ENCODE peak calls at places on chromosomes 4 and X, in four cellular contexts. S, Q, P and U are unnamed samples.

GRCh38 chr4:71009796-71010588 is 16.5 kb downstream of the DCK start:
- DNase-seq in S (peak), Q (no peak), P (no peak), U (no peak)

GRCh38 chr4:41517747-41518146 is 20.2 kb upstream of the LIMCH1 start:
- DNase-seq in S (no peak), Q (no peak), P (no peak), U (no peak)

GRCh38 chr4:183008492-183008891 is 90.6 kb upstream of the WWC2 start:
- DNase-seq in S (no peak), Q (no peak), P (no peak), U (no peak)

GRCh38 chrX:115226929-115227328 is 7.0 kb downstream of the LRCH2 start:
- DNase-seq in S (no peak), Q (peak), P (no peak), U (no peak)

GRCh38 chr4:152700151-152700550 is 20.4 kb upstream of the TMEM154 start:
- DNase-seq in S (no peak), Q (no peak), P (no peak), U (no peak)

GRCh38 chr4:151690164-151690856 is 70.5 kb downstream of the GATB start:
- DNase-seq in S (no peak), Q (no peak), P (no peak), U (no peak)

GRCh38 chrX:54413753-54414152 is 26.5 kb upstream of the TSR2 start:
- DNase-seq in S (no peak), Q (no peak), P (no peak), U (no peak)

GRCh38 chr4:119113033-119113655 is 22.5 kb upstream of the MYOZ2 start:
- DNase-seq in S (no peak), Q (no peak), P (no peak), U (no peak)

GRCh38 chr4:10526431-10527222 is 69.4 kb upstream of the ZNF518B start:
- DNase-seq in S (no peak), Q (no peak), P (no peak), U (no peak)

GRCh38 chr4:140637836-140638235 is 69.1 kb upstream of the UCP1 start:
- DNase-seq in S (peak), Q (peak), P (no peak), U (no peak)

GRCh38 chr4:38533024-38533556 is 130.9 kb upstream of the KLF3 start:
- DNase-seq in S (no peak), Q (no peak), P (no peak), U (no peak)

GRCh38 chr4:139808381-139809206 is 143.0 kb downstream of the MGST2 start:
- DNase-seq in S (peak), Q (peak), P (no peak), U (no peak)

GRCh38 chr4:155946486-155946885 is 7.2 kb downstream of the CTSO start:
- DNase-seq in S (no peak), Q (no peak), P (no peak), U (no peak)

GRCh38 chrX:22666441-22666840 is 333.3 kb upstream of the DDX53 start:
- DNase-seq in S (peak), Q (no peak), P (no peak), U (no peak)

GRCh38 chrX:42535233-42535632 is 242.7 kb downstream of the PPP1R2C start:
- DNase-seq in S (no peak), Q (no peak), P (no peak), U (no peak)

GRCh38 chr4:48906283-48907173 is at the start of gene OCIAD2:
- DNase-seq in S (no peak), Q (peak), P (peak), U (no peak)

GRCh38 chr4:134762053-134762452 is 560.5 kb upstream of the PABPC4L start:
- DNase-seq in S (peak), Q (no peak), P (no peak), U (no peak)

GRCh38 chr4:138558886-138559285 is 316.7 kb upstream of the SLC7A11 start:
- DNase-seq in S (no peak), Q (no peak), P (no peak), U (no peak)

GRCh38 chrX:8783100-8784098 is 17.8 kb downstream of the FAM9A start:
- DNase-seq in S (peak), Q (peak), P (no peak), U (no peak)

GRCh38 chr4:161813389-161813788 is 350.4 kb downstream of the FSTL5 start:
- DNase-seq in S (no peak), Q (no peak), P (no peak), U (no peak)

GRCh38 chr4:83546796-83547195 is 10.9 kb downstream of the GPAT3 start:
- DNase-seq in S (no peak), Q (no peak), P (no peak), U (no peak)

GRCh38 chrX:136204571-136204970 is 46.6 kb downstream of the MAP7D3 start:
- DNase-seq in S (no peak), Q (no peak), P (no peak), U (no peak)

GRCh38 chrX:9336501-9336900 is 128.4 kb upstream of the TBL1X start:
- DNase-seq in S (no peak), Q (no peak), P (no peak), U (no peak)

GRCh38 chrX:135985974-135986312 is 708 bp downstream of the SLC9A6 start:
- DNase-seq in S (no peak), Q (no peak), P (no peak), U (no peak)

GRCh38 chr4:38189445-38189844 is 229.2 kb downstream of the PTTG2 start:
- DNase-seq in S (no peak), Q (no peak), P (no peak), U (no peak)

GRCh38 chr4:186624951-186625350 is 69.6 kb upstream of the MTNR1A start:
- DNase-seq in S (no peak), Q (no peak), P (no peak), U (no peak)

GRCh38 chr4:128068927-128069326 is 7.8 kb downstream of the LARP1B start:
- DNase-seq in S (peak), Q (no peak), P (no peak), U (no peak)

GRCh38 chrX:147875866-147876596 is 35.7 kb upstream of the FMR1 start:
- DNase-seq in S (no peak), Q (no peak), P (no peak), U (no peak)

GRCh38 chr4:152052431-152053057 is 291.7 kb upstream of the GATB start:
- DNase-seq in S (no peak), Q (no peak), P (no peak), U (no peak)

GRCh38 chr4:121791481-121791880 is 9.6 kb upstream of the EXOSC9 start:
- DNase-seq in S (no peak), Q (no peak), P (no peak), U (no peak)

GRCh38 chr4:78552398-78553396 is 1.1 kb downstream of the ANXA3 start:
- DNase-seq in S (peak), Q (no peak), P (no peak), U (no peak)

GRCh38 chr4:144169211-144169610 is 28.7 kb upstream of the GYPA start:
- DNase-seq in S (no peak), Q (no peak), P (no peak), U (no peak)

GRCh38 chrX:15107367-15107988 is 162.4 kb downstream of the ASB9 start:
- DNase-seq in S (no peak), Q (no peak), P (no peak), U (no peak)

GRCh38 chr4:85866508-85866907 is 391.6 kb downstream of the ARHGAP24 start:
- DNase-seq in S (no peak), Q (no peak), P (no peak), U (no peak)

GRCh38 chr4:95317124-95317820 is 231.5 kb downstream of the UNC5C start:
- DNase-seq in S (no peak), Q (no peak), P (no peak), U (no peak)

GRCh38 chr4:7239101-7239820 is 46.9 kb downstream of the SORCS2 start:
- DNase-seq in S (no peak), Q (no peak), P (peak), U (no peak)